ENCODE peak calls at places on chromosomes 2 and 18, in five cellular contexts. One of them, this sample, is unnamed.

GRCh38 chr2:168216351-168217005 is 30.9 kb downstream of the STK39 start:
- DNase-seq in B cell: no peak
- DNase-seq in mucosa of descending colon: peak
- DNase-seq in epithelial cell of proximal tubule: no peak
- DNase-seq in mesothelial cell of epicardium: no peak
- DNase-seq in this sample: no peak

GRCh38 chr2:128354731-128355470 is 36.2 kb upstream of the HS6ST1 start:
- DNase-seq in B cell: no peak
- DNase-seq in mucosa of descending colon: no peak
- DNase-seq in epithelial cell of proximal tubule: no peak
- DNase-seq in mesothelial cell of epicardium: no peak
- DNase-seq in this sample: no peak

GRCh38 chr2:206696910-206697309 is 21.3 kb downstream of the DYTN start:
- DNase-seq in B cell: no peak
- DNase-seq in mucosa of descending colon: no peak
- DNase-seq in epithelial cell of proximal tubule: no peak
- DNase-seq in mesothelial cell of epicardium: no peak
- DNase-seq in this sample: no peak

GRCh38 chr2:239223330-239224248 is 177.2 kb downstream of the HDAC4 start:
- DNase-seq in B cell: no peak
- DNase-seq in mucosa of descending colon: peak
- DNase-seq in epithelial cell of proximal tubule: no peak
- DNase-seq in mesothelial cell of epicardium: no peak
- DNase-seq in this sample: no peak

GRCh38 chr2:64876137-64876647 is 113.0 kb upstream of the SLC1A4 start:
- DNase-seq in B cell: no peak
- DNase-seq in mucosa of descending colon: peak
- DNase-seq in epithelial cell of proximal tubule: peak
- DNase-seq in mesothelial cell of epicardium: no peak
- DNase-seq in this sample: no peak

GRCh38 chr2:3146772-3147640 is 230.6 kb downstream of the EIPR1 start:
- DNase-seq in B cell: no peak
- DNase-seq in mucosa of descending colon: no peak
- DNase-seq in epithelial cell of proximal tubule: no peak
- DNase-seq in mesothelial cell of epicardium: no peak
- DNase-seq in this sample: no peak

GRCh38 chr18:13456736-13457271 is 238.2 kb downstream of the LDLRAD4 start:
- DNase-seq in B cell: no peak
- DNase-seq in mucosa of descending colon: no peak
- DNase-seq in epithelial cell of proximal tubule: no peak
- DNase-seq in mesothelial cell of epicardium: no peak
- DNase-seq in this sample: no peak

GRCh38 chr18:74252032-74252380 is 39.8 kb downstream of the CYB5A start:
- DNase-seq in B cell: no peak
- DNase-seq in mucosa of descending colon: no peak
- DNase-seq in epithelial cell of proximal tubule: no peak
- DNase-seq in mesothelial cell of epicardium: no peak
- DNase-seq in this sample: no peak

GRCh38 chr2:239939736-239940483 is 85.2 kb downstream of the NDUFA10 start:
- DNase-seq in B cell: no peak
- DNase-seq in mucosa of descending colon: no peak
- DNase-seq in epithelial cell of proximal tubule: no peak
- DNase-seq in mesothelial cell of epicardium: no peak
- DNase-seq in this sample: no peak

GRCh38 chr2:8833863-8834262 is 3.5 kb downstream of the KIDINS220 start:
- DNase-seq in B cell: no peak
- DNase-seq in mucosa of descending colon: no peak
- DNase-seq in epithelial cell of proximal tubule: no peak
- DNase-seq in mesothelial cell of epicardium: no peak
- DNase-seq in this sample: no peak

GRCh38 chr18:24930478-24930877 is 421.5 kb downstream of the ZNF521 start:
- DNase-seq in B cell: peak
- DNase-seq in mucosa of descending colon: no peak
- DNase-seq in epithelial cell of proximal tubule: no peak
- DNase-seq in mesothelial cell of epicardium: no peak
- DNase-seq in this sample: no peak

GRCh38 chr2:234091432-234091879 is 41.0 kb downstream of the SPP2 start:
- DNase-seq in B cell: no peak
- DNase-seq in mucosa of descending colon: no peak
- DNase-seq in epithelial cell of proximal tubule: peak
- DNase-seq in mesothelial cell of epicardium: no peak
- DNase-seq in this sample: no peak

GRCh38 chr2:28404086-28404485 is 11.4 kb downstream of the FOSL2 start:
- DNase-seq in B cell: no peak
- DNase-seq in mucosa of descending colon: no peak
- DNase-seq in epithelial cell of proximal tubule: no peak
- DNase-seq in mesothelial cell of epicardium: no peak
- DNase-seq in this sample: no peak

GRCh38 chr2:118980022-118980421 is 38.0 kb downstream of the MARCO start:
- DNase-seq in B cell: no peak
- DNase-seq in mucosa of descending colon: no peak
- DNase-seq in epithelial cell of proximal tubule: no peak
- DNase-seq in mesothelial cell of epicardium: no peak
- DNase-seq in this sample: no peak

GRCh38 chr2:11019614-11020013 is 107.9 kb downstream of the KCNF1 start:
- DNase-seq in B cell: no peak
- DNase-seq in mucosa of descending colon: no peak
- DNase-seq in epithelial cell of proximal tubule: no peak
- DNase-seq in mesothelial cell of epicardium: no peak
- DNase-seq in this sample: no peak

GRCh38 chr2:171317492-171318125 is 116.2 kb downstream of the METTL8 start:
- DNase-seq in B cell: no peak
- DNase-seq in mucosa of descending colon: no peak
- DNase-seq in epithelial cell of proximal tubule: no peak
- DNase-seq in mesothelial cell of epicardium: no peak
- DNase-seq in this sample: no peak

GRCh38 chr18:44968336-44968735 is 287.6 kb downstream of the SETBP1 start:
- DNase-seq in B cell: no peak
- DNase-seq in mucosa of descending colon: no peak
- DNase-seq in epithelial cell of proximal tubule: no peak
- DNase-seq in mesothelial cell of epicardium: no peak
- DNase-seq in this sample: no peak

GRCh38 chr2:179612591-179613298 is 248.7 kb downstream of the ZNF385B start:
- DNase-seq in B cell: no peak
- DNase-seq in mucosa of descending colon: no peak
- DNase-seq in epithelial cell of proximal tubule: no peak
- DNase-seq in mesothelial cell of epicardium: no peak
- DNase-seq in this sample: no peak

GRCh38 chr18:44564922-44565321 is 115.8 kb upstream of the SETBP1 start:
- DNase-seq in B cell: no peak
- DNase-seq in mucosa of descending colon: no peak
- DNase-seq in epithelial cell of proximal tubule: peak
- DNase-seq in mesothelial cell of epicardium: no peak
- DNase-seq in this sample: no peak

GRCh38 chr2:138455691-138456090 is 45.9 kb upstream of the SPOPL start:
- DNase-seq in B cell: no peak
- DNase-seq in mucosa of descending colon: no peak
- DNase-seq in epithelial cell of proximal tubule: no peak
- DNase-seq in mesothelial cell of epicardium: no peak
- DNase-seq in this sample: no peak

DNA sequence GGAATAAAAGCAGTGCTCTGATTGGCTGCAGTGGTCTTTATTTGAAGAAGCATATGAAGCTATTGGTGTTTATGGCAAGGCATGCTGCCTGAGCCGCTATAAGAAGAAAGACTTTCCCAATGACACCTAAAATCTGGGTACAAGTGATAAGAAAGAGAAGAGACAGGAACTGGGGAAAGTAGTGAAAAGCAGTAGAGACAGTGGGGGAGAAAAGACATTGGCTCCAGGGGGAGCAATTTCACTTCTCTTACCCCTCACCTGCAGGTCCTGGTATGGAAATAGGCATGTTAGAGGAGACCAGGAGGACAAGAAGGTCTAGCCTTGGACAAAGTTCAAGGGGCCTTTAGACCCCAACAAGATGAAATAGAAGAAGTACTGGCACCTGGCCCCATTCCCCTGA is 47.1 kb downstream of the PLCL1 start:
- DNase-seq in B cell: no peak
- DNase-seq in mucosa of descending colon: no peak
- DNase-seq in epithelial cell of proximal tubule: no peak
- DNase-seq in mesothelial cell of epicardium: no peak
- DNase-seq in this sample: no peak
- TF ChIP-seq CTCF in B cell: no peak
- TF ChIP-seq CTCF in mucosa of descending colon: no peak
- TF ChIP-seq CTCF in epithelial cell of proximal tubule: peak
- TF ChIP-seq CTCF in mesothelial cell of epicardium: no peak
- TF ChIP-seq CTCF in this sample: no peak

GRCh38 chr18:55440988-55441387 is 147.0 kb downstream of the TCF4 start:
- DNase-seq in B cell: no peak
- DNase-seq in mucosa of descending colon: no peak
- DNase-seq in epithelial cell of proximal tubule: no peak
- DNase-seq in mesothelial cell of epicardium: no peak
- DNase-seq in this sample: no peak
- TF ChIP-seq CTCF in B cell: no peak
- TF ChIP-seq CTCF in mucosa of descending colon: no peak
- TF ChIP-seq CTCF in epithelial cell of proximal tubule: no peak
- TF ChIP-seq CTCF in mesothelial cell of epicardium: no peak
- TF ChIP-seq CTCF in this sample: no peak

GRCh38 chr2:35415282-35415681 is 940.3 kb upstream of the CRIM1 start:
- DNase-seq in B cell: no peak
- DNase-seq in mucosa of descending colon: no peak
- DNase-seq in epithelial cell of proximal tubule: no peak
- DNase-seq in mesothelial cell of epicardium: no peak
- DNase-seq in this sample: no peak
- TF ChIP-seq CTCF in B cell: no peak
- TF ChIP-seq CTCF in mucosa of descending colon: no peak
- TF ChIP-seq CTCF in epithelial cell of proximal tubule: peak
- TF ChIP-seq CTCF in mesothelial cell of epicardium: peak
- TF ChIP-seq CTCF in this sample: no peak

DNA sequence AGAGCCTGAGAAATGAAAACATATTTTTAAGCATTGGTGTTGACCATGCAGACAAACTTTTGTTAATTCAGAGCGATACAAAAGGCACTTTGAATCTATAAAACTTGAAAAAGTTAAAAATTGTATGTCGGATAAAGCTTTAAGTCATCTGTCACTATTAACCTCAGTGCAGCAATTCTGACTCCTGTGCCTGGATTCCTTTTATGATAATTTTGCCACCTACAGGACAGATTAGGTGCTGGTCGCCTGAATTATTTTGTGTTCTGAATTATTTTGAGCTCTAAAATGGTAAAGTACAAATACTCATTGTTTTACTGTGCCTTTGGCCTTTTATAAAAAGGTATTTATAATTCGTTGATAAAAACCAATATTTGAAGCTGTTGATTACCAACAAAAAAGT is 19.4 kb upstream of the RNF138 start:
- DNase-seq in B cell: peak
- DNase-seq in mucosa of descending colon: no peak
- DNase-seq in epithelial cell of proximal tubule: no peak
- DNase-seq in mesothelial cell of epicardium: no peak
- DNase-seq in this sample: no peak
- TF ChIP-seq CTCF in B cell: peak
- TF ChIP-seq CTCF in mucosa of descending colon: peak
- TF ChIP-seq CTCF in epithelial cell of proximal tubule: peak
- TF ChIP-seq CTCF in mesothelial cell of epicardium: peak
- TF ChIP-seq CTCF in this sample: no peak

GRCh38 chr2:74001781-74002514 is 17.2 kb downstream of the TET3 start:
- DNase-seq in B cell: peak
- DNase-seq in mucosa of descending colon: no peak
- DNase-seq in epithelial cell of proximal tubule: no peak
- DNase-seq in mesothelial cell of epicardium: no peak
- DNase-seq in this sample: no peak
- TF ChIP-seq CTCF in B cell: peak
- TF ChIP-seq CTCF in mucosa of descending colon: no peak
- TF ChIP-seq CTCF in epithelial cell of proximal tubule: no peak
- TF ChIP-seq CTCF in mesothelial cell of epicardium: no peak
- TF ChIP-seq CTCF in this sample: no peak

This sample was measured in omental fat pad.